ENCODE peak calls at places on chromosomes 2 and 18, in four cellular contexts. R is K562, T is HL-60, I is GM12878. P is an unnamed sample.

GRCh38 chr2:119428488-119429224 is 3.0 kb upstream of the TMEM37 start:
- DNase-seq in I (no peak), R (no peak), T (no peak), P (no peak)

GRCh38 chr18:75456277-75456676 is 28.8 kb upstream of the SMIM21 start:
- DNase-seq in I (no peak), R (no peak), T (no peak), P (no peak)

GRCh38 chr18:44729631-44730101 is 49.0 kb downstream of the SETBP1 start:
- DNase-seq in T (no peak), I (no peak), R (peak), P (no peak)

GRCh38 chr18:32386466-32386865 is 84.2 kb downstream of the GAREM1 start:
- DNase-seq in R (no peak), T (no peak), I (no peak), P (no peak)

GRCh38 chr18:23784811-23785245 is 95.6 kb downstream of the LAMA3 start:
- DNase-seq in R (no peak), T (no peak), I (no peak), P (no peak)

GRCh38 chr2:208594642-208595385 is 188.2 kb downstream of the PTH2R start:
- DNase-seq in R (no peak), I (no peak), T (no peak), P (no peak)

GRCh38 chr2:27255187-27255586 is 7.7 kb downstream of the SLC30A3 start:
- DNase-seq in I (no peak), T (no peak), R (peak), P (no peak)

GRCh38 chr2:71778514-71779305 is 325.3 kb downstream of the DYSF start:
- DNase-seq in I (no peak), R (no peak), T (no peak), P (no peak)

GRCh38 chr18:43539862-43540261 is 262.6 kb upstream of the SYT4 start:
- DNase-seq in R (no peak), I (no peak), T (no peak), P (no peak)

GRCh38 chr2:58635801-58636375 is 394.8 kb upstream of the FANCL start:
- DNase-seq in T (no peak), R (no peak), I (no peak), P (no peak)

GRCh38 chr2:118805061-118805690 is 42.3 kb downstream of the EN1 start:
- DNase-seq in T (no peak), I (no peak), R (no peak), P (no peak)

GRCh38 chr2:124570872-124571271 is 545.8 kb downstream of the CNTNAP5 start:
- DNase-seq in T (no peak), R (no peak), I (no peak), P (no peak)

GRCh38 chr2:221629478-221629877 is 57.4 kb upstream of the EPHA4 start:
- DNase-seq in I (no peak), T (no peak), R (no peak), P (no peak)

GRCh38 chr2:10530607-10531239 is 82.6 kb upstream of the ODC1 start:
- DNase-seq in R (peak), T (no peak), I (no peak), P (no peak)

GRCh38 chr2:18435425-18436037 is 124.9 kb downstream of the RDH14 start:
- DNase-seq in T (no peak), I (no peak), R (no peak), P (peak)

GRCh38 chr2:101820519-101820918 is 123.0 kb downstream of the MAP4K4 start:
- DNase-seq in I (no peak), R (no peak), T (no peak), P (no peak)

DNA sequence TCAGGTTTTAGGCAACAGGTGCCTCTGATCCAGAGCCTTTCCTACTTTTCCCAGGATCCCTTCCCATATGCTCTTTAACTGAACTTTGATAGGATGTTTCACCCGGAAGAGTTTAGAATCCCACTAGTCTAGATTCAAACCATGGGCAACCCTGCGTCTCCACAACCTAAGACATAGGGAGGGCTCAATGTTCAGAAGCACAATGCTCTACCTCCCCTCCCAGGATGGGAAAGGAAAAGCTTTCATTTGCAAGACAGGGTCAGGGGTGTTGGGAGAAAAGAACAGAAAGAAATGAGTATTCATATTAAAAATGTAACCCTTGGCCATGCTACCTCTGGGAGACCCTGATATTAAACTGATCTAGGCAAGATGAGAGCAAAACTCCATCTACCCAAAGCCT is 230.4 kb downstream of the MREG start:
- DNase-seq in T (no peak), I (no peak), R (no peak), P (no peak)
- TF ChIP-seq SPI1 in T (no peak), I (no peak), R (no peak), P (no peak)

DNA sequence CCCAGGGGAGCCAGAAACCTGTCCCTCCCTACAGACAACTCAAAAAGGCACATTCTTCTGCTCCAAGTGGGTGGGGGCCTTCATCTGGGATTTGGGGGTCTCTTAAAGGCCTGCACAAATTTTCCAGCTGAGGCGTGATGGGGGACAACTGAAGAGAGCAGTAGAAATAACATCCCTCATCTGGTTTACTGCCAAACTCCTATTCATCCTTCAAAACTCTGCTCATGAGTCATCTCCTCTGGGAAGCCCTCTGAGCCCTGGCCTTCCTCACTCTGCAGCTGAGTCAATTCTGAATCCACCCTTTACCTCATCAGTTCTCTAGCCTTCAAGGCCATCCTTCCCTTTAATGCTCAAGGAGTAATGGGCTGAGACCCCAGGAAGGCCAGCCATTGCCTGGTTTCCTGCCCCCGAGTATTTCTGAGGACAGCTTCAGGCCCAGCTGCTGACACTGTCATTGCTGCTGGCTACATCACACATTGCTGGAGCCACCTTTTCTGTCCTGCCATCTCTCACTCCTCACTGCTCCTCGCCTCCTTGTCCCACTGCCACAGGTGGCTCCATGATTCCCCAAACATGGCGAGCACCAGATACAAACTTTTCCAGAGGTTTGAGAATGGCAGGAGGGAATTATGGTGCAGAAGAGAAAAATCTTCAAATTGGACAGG is 32.2 kb upstream of the GLI2 start:
- DNase-seq in R (no peak), I (no peak), T (no peak), P (no peak)
- TF ChIP-seq POLR2AphosphoS5 in R (no peak), I (no peak), T (no peak), P (no peak)

GRCh38 chr2:37441055-37441454 is 96.6 kb downstream of the QPCT start:
- DNase-seq in I (no peak), T (no peak), R (no peak), P (no peak)
- TF ChIP-seq SPI1 in I (no peak), T (no peak), R (no peak), P (no peak)

DNA sequence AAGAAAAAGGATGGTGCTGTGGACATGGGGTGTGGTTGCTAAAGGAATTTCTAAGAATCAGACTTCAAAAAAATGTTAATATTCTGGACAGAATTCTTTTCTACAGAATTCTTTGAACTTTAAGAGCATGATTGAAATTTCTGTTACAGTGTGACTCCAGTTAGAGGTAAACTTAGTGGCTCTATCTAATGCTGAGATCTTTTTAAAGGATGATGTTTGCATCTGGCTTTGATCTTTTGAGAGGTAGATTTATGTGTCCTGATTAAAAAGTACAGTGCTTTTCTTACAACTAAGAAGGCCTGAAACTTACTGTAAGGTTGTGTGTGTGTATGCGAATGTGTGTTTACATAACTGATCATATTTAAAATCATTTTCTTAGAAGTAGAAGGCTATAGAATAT is 25.4 kb downstream of the NCK2 start:
- DNase-seq in R (no peak), I (no peak), T (no peak), P (no peak)
- TF ChIP-seq POLR2AphosphoS5 in R (no peak), I (no peak), T (no peak), P (no peak)

GRCh38 chr2:129087133-129087813 is 768.6 kb upstream of the HS6ST1 start:
- DNase-seq in I (no peak), T (no peak), R (no peak), P (no peak)
- TF ChIP-seq SPI1 in I (no peak), T (no peak), R (no peak), P (no peak)

DNA sequence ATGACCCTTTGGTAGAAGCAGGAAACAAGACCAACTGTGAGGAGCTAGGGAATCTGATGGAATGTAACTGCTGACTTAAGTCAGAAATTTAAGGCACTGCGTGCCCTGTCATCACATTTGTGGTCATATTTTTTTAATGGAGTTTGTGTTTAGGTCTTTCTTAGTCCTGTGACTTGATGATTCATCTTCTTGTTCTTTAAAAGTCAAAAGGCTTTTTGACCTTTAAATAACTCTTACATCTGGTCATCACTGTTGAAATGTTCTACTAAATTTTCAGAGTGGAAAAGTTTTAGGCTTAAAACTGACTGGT is 36.4 kb upstream of the ARMC9 start:
- DNase-seq in R (no peak), I (no peak), T (no peak), P (no peak)
- TF ChIP-seq POLR2AphosphoS5 in R (no peak), I (no peak), T (no peak), P (no peak)

DNA sequence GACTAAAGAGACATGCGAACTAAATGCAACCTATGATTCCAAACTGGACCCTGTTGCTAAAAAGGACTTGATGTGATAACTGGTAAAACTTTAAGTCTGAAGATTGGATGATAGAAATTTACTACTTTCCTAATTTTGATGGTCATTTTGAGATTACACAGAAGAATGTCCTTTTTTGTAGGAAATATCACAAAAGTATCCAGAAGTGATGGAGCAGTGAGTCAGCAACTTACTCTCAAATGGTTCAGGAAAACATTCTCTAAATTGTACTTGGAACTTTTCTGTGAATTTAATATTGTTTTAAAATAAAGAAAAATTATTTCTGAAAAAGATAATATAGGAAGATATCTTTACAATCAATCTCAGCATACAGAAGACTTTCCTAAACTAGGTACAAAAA is 19.9 kb downstream of the MBOAT2 start:
- DNase-seq in R (no peak), I (no peak), T (no peak), P (no peak)
- TF ChIP-seq SPI1 in R (no peak), I (no peak), T (no peak), P (no peak)

GRCh38 chr2:43269074-43269572 is 42.7 kb upstream of the ZFP36L2 start:
- DNase-seq in T (no peak), I (no peak), R (peak), P (no peak)
- TF ChIP-seq POLR2AphosphoS5 in T (no peak), I (no peak), R (no peak), P (no peak)